ENCODE peak calls at places on chromosomes 4 and X, in five cellular contexts. U, S, Z, O and A are unnamed samples.

GRCh38 chr4:40238700-40239548 is 42.1 kb downstream of the RHOH start:
- DNase-seq in Z (no peak), S (no peak), U (peak), O (no peak), A (peak)

GRCh38 chr4:164904336-164904735 is 27.4 kb downstream of the APELA start:
- DNase-seq in U (no peak), O (no peak), Z (no peak), S (no peak), A (no peak)

GRCh38 chrX:71621644-71622346 is 3.5 kb upstream of the CXCR3 start:
- DNase-seq in S (no peak), O (no peak), U (no peak), Z (no peak), A (no peak)

GRCh38 chr4:39320381-39321115 is 45.6 kb downstream of the RFC1 start:
- DNase-seq in O (no peak), Z (no peak), U (no peak), S (no peak), A (no peak)

GRCh38 chrX:72371405-72371804 is 65.7 kb upstream of the CITED1 start:
- DNase-seq in O (no peak), S (no peak), Z (no peak), U (no peak), A (no peak)

GRCh38 chr4:146852365-146852764 is 93.3 kb downstream of the TTC29 start:
- DNase-seq in O (no peak), Z (no peak), S (no peak), U (no peak), A (no peak)

GRCh38 chr4:176277162-176277904 is 8.3 kb upstream of the ASB5 start:
- DNase-seq in U (peak), S (peak), Z (peak), O (peak), A (peak)

GRCh38 chrX:71143508-71143907 is 1.1 kb upstream of the NLGN3 start:
- DNase-seq in Z (no peak), S (no peak), U (no peak), O (no peak), A (no peak)

GRCh38 chr4:108360857-108361820 is 192.4 kb upstream of the LEF1 start:
- DNase-seq in S (no peak), O (no peak), U (no peak), Z (no peak), A (peak)

GRCh38 chr4:105599475-105599874 is 47.1 kb downstream of the ARHGEF38 start:
- DNase-seq in Z (no peak), S (no peak), O (no peak), U (no peak), A (no peak)

GRCh38 chr4:1611501-1611870 is 72.6 kb downstream of the FAM53A start:
- DNase-seq in S (no peak), O (no peak), Z (no peak), U (no peak), A (no peak)

GRCh38 chr4:126215759-126216158 is 901.0 kb downstream of the FAT4 start:
- DNase-seq in Z (no peak), U (no peak), S (no peak), O (no peak), A (no peak)

GRCh38 chr4:129095811-129096454 is at the start of gene C4orf33:
- DNase-seq in O (peak), S (peak), U (peak), Z (peak), A (peak)

GRCh38 chr4:19167321-19167720 is 1084.4 kb upstream of the SLIT2 start:
- DNase-seq in O (no peak), Z (no peak), U (no peak), S (no peak), A (no peak)

GRCh38 chr4:39721788-39722187 is 23.9 kb downstream of the UBE2K start:
- DNase-seq in O (no peak), Z (no peak), U (no peak), S (no peak), A (no peak)

GRCh38 chrX:142076633-142077032 is 128.5 kb downstream of the MAGEC2 start:
- DNase-seq in S (no peak), Z (no peak), O (no peak), U (no peak), A (peak)

GRCh38 chr4:89283226-89283974 is 24.2 kb downstream of the GPRIN3 start:
- DNase-seq in O (no peak), U (no peak), Z (peak), S (no peak), A (no peak)

GRCh38 chrX:134502686-134503085 is 42.7 kb downstream of the HPRT1 start:
- DNase-seq in U (no peak), Z (no peak), O (no peak), S (no peak), A (no peak)

GRCh38 chrX:115318139-115318538 is 28.6 kb downstream of the LUZP4 start:
- DNase-seq in O (no peak), S (no peak), U (no peak), Z (no peak), A (no peak)

GRCh38 chr4:25930722-25931354 is 16.8 kb downstream of the SMIM20 start:
- DNase-seq in Z (no peak), U (no peak), O (no peak), S (no peak), A (no peak)

GRCh38 chrX:111854778-111855490 is 21.0 kb upstream of the TRPC5OS start:
- DNase-seq in S (peak), O (peak), Z (no peak), U (peak), A (no peak)

GRCh38 chr4:133483600-133484246 is 334.6 kb downstream of the PCDH10 start:
- DNase-seq in S (no peak), U (no peak), O (peak), Z (peak), A (peak)

GRCh38 chr4:172124656-172125308 is 311.6 kb downstream of the GALNTL6 start:
- DNase-seq in U (no peak), O (no peak), S (no peak), Z (no peak), A (no peak)

GRCh38 chr4:152992027-152992426 is 55.9 kb downstream of the FHDC1 start:
- DNase-seq in S (no peak), Z (no peak), O (no peak), U (no peak), A (no peak)

GRCh38 chr4:123361195-123361861 is 35.3 kb upstream of the SPRY1 start:
- DNase-seq in O (no peak), Z (no peak), S (no peak), U (no peak), A (no peak)

GRCh38 chr4:153785830-153786721 is 2.8 kb downstream of the SFRP2 start:
- DNase-seq in O (peak), Z (peak), S (peak), U (no peak), A (peak)

GRCh38 chrX:15769300-15769954 is 20.9 kb upstream of the ZRSR2 start:
- DNase-seq in Z (no peak), O (no peak), U (no peak), S (no peak), A (no peak)

GRCh38 chr4:122797405-122798094 is 29.1 kb upstream of the FGF2 start:
- DNase-seq in O (no peak), S (no peak), U (no peak), Z (no peak), A (no peak)

GRCh38 chr4:53346920-53347852 is 18.7 kb downstream of the SCFD2 start:
- DNase-seq in U (no peak), S (peak), Z (no peak), O (no peak), A (no peak)

GRCh38 chr4:121168865-121169281 is 4.8 kb upstream of the TNIP3 start:
- DNase-seq in S (no peak), O (no peak), Z (no peak), U (no peak), A (no peak)

GRCh38 chr4:7831330-7831729 is 108.3 kb downstream of the AFAP1 start:
- DNase-seq in U (peak), S (no peak), O (no peak), Z (no peak), A (no peak)

GRCh38 chr4:54277691-54278090 is 48.6 kb downstream of the PDGFRA start:
- DNase-seq in S (no peak), O (no peak), U (no peak), Z (no peak), A (no peak)

GRCh38 chrX:23854945-23855344 is 52.8 kb downstream of the APOO start:
- DNase-seq in Z (no peak), U (no peak), S (no peak), O (no peak), A (no peak)

GRCh38 chr4:130849985-130850632 is 1754.2 kb downstream of the C4orf33 start:
- DNase-seq in O (no peak), S (peak), U (no peak), Z (no peak), A (no peak)

GRCh38 chrX:84123585-84123984 is 64.4 kb downstream of the RPS6KA6 start:
- DNase-seq in O (no peak), U (no peak), S (no peak), Z (no peak), A (peak)

GRCh38 chrX:49269768-49270248 is at the start of gene PPP1R3F:
- DNase-seq in S (no peak), Z (no peak), U (no peak), O (no peak), A (no peak)

GRCh38 chrX:40273356-40274050 is 175.7 kb upstream of the BCOR start:
- DNase-seq in U (peak), Z (no peak), S (peak), O (no peak), A (no peak)

GRCh38 chr4:170025523-170026252 is 507 bp downstream of the MFAP3L start:
- DNase-seq in Z (no peak), U (no peak), S (peak), O (no peak), A (peak)

GRCh38 chrX:154738013-154738738 is 12.7 kb downstream of the GAB3 start:
- DNase-seq in O (no peak), S (no peak), U (no peak), Z (no peak), A (no peak)
- TF ChIP-seq JUND in O (no peak), S (peak), U (peak), Z (no peak), A (no peak)

DNA sequence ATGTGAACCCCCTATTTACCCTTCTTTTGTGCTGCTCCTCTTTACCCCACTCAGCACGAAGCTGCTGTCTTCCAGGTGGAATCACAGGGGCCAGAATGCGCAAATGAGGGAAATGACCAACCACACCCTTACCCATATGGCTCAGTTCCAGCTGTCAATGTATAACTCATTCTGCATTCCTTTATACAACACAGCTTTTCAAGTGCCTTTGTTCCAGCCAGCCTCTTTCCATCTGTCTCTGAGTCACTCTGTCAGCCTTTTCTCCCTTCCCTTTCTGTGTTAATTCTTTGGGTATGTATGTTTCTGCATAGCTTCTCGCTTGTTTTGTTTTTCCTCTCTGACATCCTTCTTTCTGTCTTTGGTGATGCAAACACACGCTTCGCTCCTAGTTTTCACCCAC is 54.6 kb downstream of the RS1 start:
- DNase-seq in U (no peak), Z (peak), O (peak), S (no peak), A (no peak)
- TF ChIP-seq JUND in U (no peak), Z (no peak), O (no peak), S (peak), A (no peak)

GRCh38 chrX:291411-291901 is 10.3 kb downstream of the PLCXD1 start:
- DNase-seq in U (no peak), S (no peak), O (no peak), Z (no peak), A (no peak)
- TF ChIP-seq JUND in U (no peak), S (no peak), O (no peak), Z (no peak), A (no peak)

GRCh38 chr4:20356565-20356964 is 104.9 kb downstream of the SLIT2 start:
- DNase-seq in Z (no peak), S (peak), U (no peak), O (no peak), A (no peak)

GRCh38 chr4:20362148-20362547 is 110.4 kb downstream of the SLIT2 start:
- DNase-seq in O (no peak), S (no peak), U (no peak), Z (no peak), A (no peak)

GRCh38 chr4:20359692-20360091 is 108.0 kb downstream of the SLIT2 start:
- DNase-seq in U (no peak), S (no peak), O (no peak), Z (no peak), A (no peak)

GRCh38 chr4:20354120-20354519 is 102.4 kb downstream of the SLIT2 start:
- DNase-seq in Z (no peak), O (no peak), U (no peak), S (no peak), A (no peak)

GRCh38 chr4:20358110-20358509 is 106.4 kb downstream of the SLIT2 start:
- DNase-seq in Z (no peak), U (no peak), S (no peak), O (no peak), A (no peak)
- TF ChIP-seq JUND in Z (no peak), U (no peak), S (no peak), O (no peak), A (no peak)

GRCh38 chr4:16157609-16158503 is 68.4 kb downstream of the TAPT1 start:
- DNase-seq in O (no peak), U (no peak), Z (peak), S (no peak), A (no peak)

GRCh38 chr4:16159321-16159720 is 67.0 kb downstream of the TAPT1 start:
- DNase-seq in S (no peak), O (no peak), U (no peak), Z (no peak), A (no peak)

GRCh38 chr4:16155503-16156169 is 70.6 kb downstream of the TAPT1 start:
- DNase-seq in S (peak), U (no peak), Z (no peak), O (no peak), A (no peak)

GRCh38 chr4:16160457-16160856 is 65.8 kb downstream of the TAPT1 start:
- DNase-seq in O (no peak), S (no peak), Z (no peak), U (peak), A (no peak)

GRCh38 chr4:16158504-16158852 is 67.8 kb downstream of the TAPT1 start:
- DNase-seq in Z (no peak), O (no peak), S (no peak), U (no peak), A (no peak)
- TF ChIP-seq JUND in Z (no peak), O (no peak), S (no peak), U (no peak), A (no peak)